ENCODE peak calls at places on chromosomes 3 and 15, in four cellular contexts. A is cardiac muscle cell; M is CD8-positive, alpha-beta T cell; F is A673. Y is an unnamed sample.

GRCh38 chr3:79773291-79773690 is 5.5 kb upstream of the ROBO1 start:
- DNase-seq in A (no peak), M (no peak), F (no peak), Y (no peak)

GRCh38 chr15:59997070-59997701 is 6.9 kb upstream of the FOXB1 start:
- DNase-seq in A (peak; percentile 32), M (peak; percentile 67), F (no peak), Y (no peak)

GRCh38 chr15:48644827-48645557 is 517 bp downstream of the FBN1 start:
- DNase-seq in A (peak; percentile 56), M (no peak), F (peak; percentile 84), Y (no peak)

GRCh38 chr15:74839526-74840395 is 3.2 kb downstream of the ULK3 start:
- DNase-seq in A (no peak), M (no peak), F (no peak), Y (no peak)

GRCh38 chr15:61644550-61644949 is 415.4 kb upstream of the RORA start:
- DNase-seq in A (no peak), M (no peak), F (peak; percentile 41), Y (no peak)

GRCh38 chr3:23830869-23831484 is 25.2 kb downstream of the UBE2E1 start:
- DNase-seq in A (no peak), M (no peak), F (no peak), Y (no peak)

GRCh38 chr3:101068876-101069606 is 75.8 kb upstream of the ABI3BP start:
- DNase-seq in A (no peak), M (no peak), F (no peak), Y (no peak)

GRCh38 chr3:71226565-71227281 is 356.8 kb downstream of the FOXP1 start:
- DNase-seq in A (no peak), M (peak; percentile 81), F (no peak), Y (no peak)

GRCh38 chr15:84598250-84598649 is 2.6 kb upstream of the ZSCAN2 start:
- DNase-seq in A (no peak), M (peak; percentile 60), F (no peak), Y (no peak)

GRCh38 chr3:167844528-167844927 is 109.0 kb downstream of the SERPINI1 start:
- DNase-seq in A (no peak), M (no peak), F (no peak), Y (no peak)
- H3K4me3 ChIP-seq in A (no peak overlapping the region), M (no peak overlapping the region), F (no peak overlapping the region), Y (no peak overlapping the region)

GRCh38 chr15:27645672-27646071 is 453.4 kb downstream of the OCA2 start:
- DNase-seq in A (no peak), M (no peak), F (no peak), Y (no peak)
- H3K9me3 ChIP-seq in A (no peaks in the 10 kb centered on the region), M (no peaks in the 10 kb centered on the region), F (peaks cover 45% of the 10 kb centered on the region), Y (no peaks in the 10 kb centered on the region)

GRCh38 chr3:115646027-115646690 is 22.8 kb downstream of the GAP43 start:
- DNase-seq in A (no peak), M (no peak), F (no peak), Y (no peak)

GRCh38 chr3:115648559-115648958 is 25.2 kb downstream of the GAP43 start:
- DNase-seq in A (no peak), M (no peak), F (no peak), Y (no peak)

GRCh38 chr3:115638991-115639390 is 15.7 kb downstream of the GAP43 start:
- DNase-seq in A (no peak), M (no peak), F (no peak), Y (no peak)

DNA sequence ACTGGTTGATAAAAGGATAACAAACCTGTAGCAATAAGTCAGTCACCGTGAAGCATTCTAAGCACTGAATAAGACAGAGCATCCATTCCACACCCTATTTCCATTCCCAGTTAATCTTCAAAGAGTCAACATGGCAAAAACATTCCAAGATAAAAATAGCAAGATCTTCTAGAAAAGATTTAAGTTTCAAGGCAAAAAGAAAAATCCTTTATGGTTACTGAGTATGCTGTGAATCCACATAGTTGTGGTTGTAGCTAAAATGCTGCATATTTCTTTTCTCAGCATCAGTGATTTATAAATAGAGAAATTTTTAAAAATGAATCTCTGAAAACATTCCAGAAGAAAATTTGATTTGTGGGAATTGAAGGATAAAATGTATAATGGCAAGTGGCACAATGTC is 21.1 kb downstream of the GAP43 start:
- DNase-seq in A (no peak), M (no peak), F (no peak), Y (no peak)
- H3K36me3 ChIP-seq in A (no peaks in the 10 kb centered on the region), M (no peaks in the 10 kb centered on the region), F (no peaks in the 10 kb centered on the region), Y (no peaks in the 10 kb centered on the region)

DNA sequence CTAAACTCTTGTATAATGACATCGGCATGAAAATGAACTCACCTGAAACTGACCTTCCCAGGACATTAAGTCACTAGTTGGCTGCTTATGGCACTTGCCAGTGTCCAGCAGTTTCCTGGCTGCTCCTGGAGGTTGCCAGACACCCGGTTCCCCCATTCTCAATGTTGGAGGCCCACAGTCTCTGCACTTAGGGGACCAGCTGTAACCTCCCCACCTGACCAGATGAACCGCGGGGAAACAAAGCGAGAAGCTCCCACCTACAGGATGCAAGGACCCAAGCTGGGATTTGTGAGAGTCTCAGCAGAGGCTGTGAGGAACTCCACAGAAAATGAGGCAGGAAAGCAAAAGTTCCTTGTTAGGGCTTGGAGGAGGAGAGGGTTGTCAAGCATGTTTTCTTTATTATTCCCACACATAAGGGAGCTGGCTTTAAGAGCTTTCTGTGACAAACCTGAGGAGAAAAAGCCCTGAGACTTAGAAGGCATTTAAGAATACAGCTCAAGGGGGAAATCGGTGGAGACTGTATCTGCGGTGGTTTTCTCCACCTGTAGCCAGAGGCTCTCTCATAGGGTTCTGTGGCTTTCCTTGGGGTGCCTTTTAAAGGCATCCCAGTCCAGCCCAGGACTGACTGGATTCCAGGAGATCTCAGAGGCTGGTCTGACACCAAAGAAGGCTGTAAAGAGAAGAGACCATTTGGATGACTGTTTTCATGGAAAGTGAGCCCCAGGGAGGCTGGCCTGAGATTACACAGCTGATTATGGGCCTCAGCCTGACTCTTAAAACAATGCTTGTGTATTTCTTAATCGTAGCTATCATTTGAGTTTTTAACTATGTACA is 4.6 kb downstream of the TPM1 start:
- DNase-seq in A (peak; percentile 65), M (no peak), F (no peak), Y (no peak)
- H3K4me3 ChIP-seq in A (peak overlapping the region; percentile 96), M (peak overlapping the region; percentile 72), F (peak overlapping the region; percentile 81), Y (no peak overlapping the region)

DNA sequence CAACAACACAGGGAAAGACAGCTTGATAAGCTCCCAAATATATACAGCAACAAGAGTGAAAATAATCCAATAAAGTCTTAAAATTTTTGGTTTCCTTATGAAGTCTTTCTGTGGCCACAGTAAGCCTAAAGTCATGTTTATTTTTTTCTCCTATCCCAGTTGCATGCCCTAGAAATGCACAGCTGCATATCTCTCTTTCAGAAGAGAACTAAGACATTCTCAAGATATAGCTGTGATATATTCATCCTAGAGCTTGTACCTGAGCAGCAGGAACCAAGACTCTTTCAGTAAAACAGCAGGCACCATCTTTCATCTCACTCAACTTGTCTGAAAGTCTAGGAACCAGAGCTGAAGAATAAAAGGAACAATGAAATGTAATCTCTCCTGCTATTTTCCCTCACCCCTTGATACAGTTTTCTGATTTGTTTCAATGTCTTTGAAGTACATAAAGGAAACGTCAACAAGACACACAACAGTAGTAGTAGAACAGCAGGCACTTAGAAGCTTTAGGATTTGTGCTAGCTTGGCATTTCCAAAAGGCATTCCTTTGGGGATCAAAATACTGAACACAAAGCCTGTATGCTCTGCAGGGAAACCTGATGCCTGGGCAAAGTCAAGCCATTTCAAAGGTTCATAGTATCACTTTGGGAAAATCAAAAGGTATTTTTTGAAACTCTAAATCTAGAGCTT is 536.8 kb downstream of the PYDC2 start:
- DNase-seq in A (no peak), M (no peak), F (peak; percentile 37), Y (no peak)
- H3K9me3 ChIP-seq in A (no peaks in the 10 kb centered on the region), M (no peaks in the 10 kb centered on the region), F (no peaks in the 10 kb centered on the region), Y (no peaks in the 10 kb centered on the region)

GRCh38 chr3:182905623-182906022 is 74.7 kb downstream of the DCUN1D1 start:
- DNase-seq in A (no peak), M (no peak), F (no peak), Y (no peak)

GRCh38 chr3:182904164-182904563 is 76.2 kb downstream of the DCUN1D1 start:
- DNase-seq in A (no peak), M (no peak), F (no peak), Y (no peak)

GRCh38 chr3:182906036-182906435 is 74.3 kb downstream of the DCUN1D1 start:
- DNase-seq in A (no peak), M (no peak), F (no peak), Y (no peak)

GRCh38 chr3:182896553-182896952 is 83.8 kb downstream of the DCUN1D1 start:
- DNase-seq in A (no peak), M (no peak), F (no peak), Y (no peak)

GRCh38 chr3:182902236-182902635 is 78.1 kb downstream of the DCUN1D1 start:
- DNase-seq in A (no peak), M (no peak), F (no peak), Y (no peak)
- H3K36me3 ChIP-seq in A (peaks cover 13% of the 10 kb centered on the region), M (peaks cover 18% of the 10 kb centered on the region), F (peaks cover 5% of the 10 kb centered on the region), Y (peaks cover 33% of the 10 kb centered on the region)